ENCODE peak calls at places on chromosomes 11 and 22, in six cellular contexts. D is colonic mucosa, H is dorsolateral prefrontal cortex, N is neural progenitor cell, Y is PC-9, O is cardiac muscle cell. P is an unnamed sample.

GRCh38 chr22:32951081-32951806 is 106.9 kb downstream of the SYN3 start:
- DNase-seq in D (no peak), H (no peak), N (peak), Y (no peak), O (peak), P (no peak)

GRCh38 chr11:65356394-65356972 is 1.9 kb downstream of the TIGD3 start:
- DNase-seq in D (no peak), H (no peak), N (no peak), Y (no peak), O (no peak), P (no peak)

GRCh38 chr11:12278766-12279671 is 98.4 kb upstream of the PARVA start:
- DNase-seq in D (no peak), H (no peak), N (no peak), Y (no peak), O (no peak), P (no peak)

GRCh38 chr11:16059332-16059731 is 297.0 kb downstream of the SOX6 start:
- DNase-seq in D (no peak), H (no peak), N (no peak), Y (no peak), O (no peak), P (no peak)

GRCh38 chr22:24175160-24175808 is 6.0 kb upstream of the SUSD2 start:
- DNase-seq in D (peak), H (peak), N (peak), Y (peak), O (peak), P (peak)

GRCh38 chr22:27885977-27886842 is 32.8 kb downstream of the PITPNB start:
- DNase-seq in D (peak), H (peak), N (peak), Y (peak), O (peak), P (peak)

GRCh38 chr11:128316541-128317206 is 270.7 kb downstream of the ETS1 start:
- DNase-seq in D (no peak), H (no peak), N (no peak), Y (no peak), O (no peak), P (no peak)

GRCh38 chr11:72534859-72535547 is 100.7 kb upstream of the CLPB start:
- DNase-seq in D (no peak), H (no peak), N (peak), Y (no peak), O (peak), P (no peak)

GRCh38 chr11:65866524-65867283 is 5.9 kb downstream of the EFEMP2 start:
- DNase-seq in D (no peak), H (no peak), N (no peak), Y (no peak), O (no peak), P (no peak)

GRCh38 chr11:2816517-2816916 is 69.1 kb downstream of the CDKN1C start:
- DNase-seq in D (no peak), H (no peak), N (no peak), Y (no peak), O (no peak), P (no peak)
- H3K4me3 ChIP-seq in D (no peak), H (no peak), N (no peak), Y (no peak), O (no peak), P (no peak)

GRCh38 chr11:67265633-67266423 is 445 bp upstream of the GRK2 start:
- DNase-seq in D (peak), H (no peak), N (peak), Y (peak), O (peak), P (no peak)
- H3K4me3 ChIP-seq in D (no peak), H (peak), N (no peak), Y (peak), O (no peak), P (peak)

DNA sequence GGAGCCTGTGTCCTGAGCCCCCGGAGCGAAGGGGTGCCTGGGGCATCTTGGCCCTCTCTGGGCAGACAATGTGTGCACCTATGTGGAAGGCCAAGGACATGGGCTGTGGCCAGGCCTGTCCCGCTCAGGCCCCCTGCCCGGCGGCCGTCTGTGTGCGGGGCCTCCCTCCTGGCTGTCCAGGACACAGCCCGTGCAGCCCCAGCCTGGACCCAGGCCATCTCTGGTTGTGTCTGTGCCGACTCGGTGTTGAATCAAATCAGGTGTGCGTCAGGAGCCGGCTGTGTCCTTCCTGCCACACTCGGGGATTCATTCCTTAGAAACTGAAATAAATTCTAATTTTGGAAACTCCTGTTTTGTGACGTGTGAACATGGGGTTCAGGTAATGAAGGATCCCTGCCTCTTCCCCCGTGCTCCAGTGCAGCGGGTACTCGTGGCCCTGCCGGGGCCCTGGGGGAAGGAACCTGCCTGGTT is 1.5 kb upstream of the SELENOO start:
- DNase-seq in D (no peak), H (no peak), N (no peak), Y (no peak), O (no peak), P (no peak)
- H3K4me3 ChIP-seq in D (no peak), H (no peak), N (no peak), Y (no peak), O (no peak), P (no peak)

GRCh38 chr11:121368504-121368903 is 75.9 kb downstream of the SC5D start:
- DNase-seq in D (no peak), H (no peak), N (no peak), Y (no peak), O (no peak), P (no peak)

GRCh38 chr11:121367434-121367833 is 74.9 kb downstream of the SC5D start:
- DNase-seq in D (no peak), H (no peak), N (no peak), Y (no peak), O (peak), P (peak)

GRCh38 chr11:121365304-121365703 is 72.7 kb downstream of the SC5D start:
- DNase-seq in D (no peak), H (no peak), N (no peak), Y (no peak), O (no peak), P (no peak)

GRCh38 chr11:121366038-121366437 is 73.5 kb downstream of the SC5D start:
- DNase-seq in D (no peak), H (no peak), N (no peak), Y (no peak), O (no peak), P (no peak)

DNA sequence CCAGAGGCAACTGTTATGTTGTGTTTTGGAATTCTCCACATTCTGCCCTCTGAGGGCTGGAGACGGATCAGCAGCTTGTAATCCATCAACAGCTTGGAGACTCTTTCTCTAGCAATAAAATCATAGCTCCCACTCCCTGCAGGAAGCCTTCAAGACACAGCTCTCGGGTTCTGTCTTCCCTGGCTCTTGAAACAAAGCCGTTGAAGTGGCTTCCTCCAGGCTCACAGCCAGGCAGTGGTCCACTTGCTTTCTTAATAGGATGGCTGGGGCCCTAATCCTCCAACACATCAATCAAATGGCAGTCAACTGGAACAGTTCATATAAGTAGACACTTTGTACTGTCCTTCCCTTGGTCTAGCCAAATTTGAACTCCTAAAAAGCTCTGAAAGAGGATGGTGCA is 74.4 kb downstream of the SC5D start:
- DNase-seq in D (no peak), H (no peak), N (no peak), Y (no peak), O (peak), P (no peak)
- H3K4me3 ChIP-seq in D (no peak), H (no peak), N (no peak), Y (no peak), O (no peak), P (no peak)

GRCh38 chr11:118689852-118690552 is 10.6 kb upstream of the TREH start:
- DNase-seq in D (peak), H (peak), N (peak), Y (peak), O (peak), P (peak)
- H3K4me3 ChIP-seq in D (peak), H (peak), N (peak), Y (peak), O (peak), P (peak)

DNA sequence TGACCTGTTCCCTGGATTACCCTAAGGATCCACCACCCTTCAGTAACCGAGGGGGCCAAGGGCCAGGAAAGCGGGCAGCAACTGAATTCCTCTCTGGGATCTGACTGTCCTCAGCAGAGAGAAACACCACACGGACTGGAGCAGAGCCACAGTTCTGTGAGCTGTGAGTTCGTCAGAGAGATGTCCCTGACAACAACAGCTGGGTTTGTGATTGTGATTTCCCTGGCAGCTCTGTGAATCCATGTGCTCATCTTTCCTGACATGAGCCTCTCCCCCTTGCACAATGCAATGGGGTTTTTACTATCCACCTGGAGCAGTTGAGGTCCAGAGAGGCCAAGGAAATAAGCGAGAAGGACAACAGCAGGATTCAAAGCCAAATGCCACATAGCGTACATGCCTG is 69.4 kb upstream of the AMPD3 start:
- DNase-seq in D (peak), H (no peak), N (no peak), Y (no peak), O (no peak), P (no peak)
- H3K4me3 ChIP-seq in D (no peak), H (no peak), N (no peak), Y (no peak), O (no peak), P (no peak)

DNA sequence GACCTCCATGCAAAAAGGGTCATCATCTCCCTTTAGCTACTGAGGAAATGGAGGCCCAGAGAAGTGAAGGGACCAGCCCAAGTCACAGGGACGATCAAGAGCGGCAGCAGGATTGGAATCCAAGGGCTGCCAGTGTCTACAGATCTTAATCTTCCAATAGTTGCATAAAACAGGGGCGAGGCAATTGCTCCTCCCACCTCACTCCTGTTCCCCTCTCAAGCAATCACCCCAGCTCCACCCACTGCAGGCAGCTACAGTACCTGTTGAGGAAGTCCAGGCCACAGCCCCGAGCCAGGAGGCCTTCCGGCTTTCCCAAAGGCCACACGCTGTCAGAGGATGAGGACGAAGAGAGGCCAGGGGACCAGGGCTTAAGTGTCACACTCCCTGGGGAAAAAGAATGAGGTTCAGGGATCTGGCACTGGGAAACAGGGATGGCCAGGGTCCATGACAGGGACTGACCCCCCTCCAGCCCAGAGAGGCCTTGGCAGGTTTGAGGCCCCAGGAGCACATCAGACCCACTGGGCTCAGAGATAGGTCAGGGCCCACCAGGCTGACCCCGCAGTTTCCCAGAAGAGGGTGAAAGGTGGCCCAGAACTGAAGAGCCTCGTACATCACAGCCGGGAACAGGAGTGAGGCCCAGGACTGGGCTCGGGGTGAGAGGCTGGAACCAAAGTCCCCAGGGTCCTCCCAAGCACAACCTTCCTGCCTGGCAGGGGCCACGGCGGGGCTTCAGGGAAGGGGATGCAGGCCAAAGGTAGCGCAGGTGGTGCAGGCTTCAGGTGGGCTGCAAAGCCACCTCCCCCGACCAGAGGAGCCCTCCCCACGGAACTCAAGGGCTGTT is 16.4 kb upstream of the MFNG start:
- DNase-seq in D (peak), H (no peak), N (no peak), Y (peak), O (peak), P (no peak)
- H3K4me3 ChIP-seq in D (no peak), H (no peak), N (no peak), Y (no peak), O (no peak), P (no peak)

DNA sequence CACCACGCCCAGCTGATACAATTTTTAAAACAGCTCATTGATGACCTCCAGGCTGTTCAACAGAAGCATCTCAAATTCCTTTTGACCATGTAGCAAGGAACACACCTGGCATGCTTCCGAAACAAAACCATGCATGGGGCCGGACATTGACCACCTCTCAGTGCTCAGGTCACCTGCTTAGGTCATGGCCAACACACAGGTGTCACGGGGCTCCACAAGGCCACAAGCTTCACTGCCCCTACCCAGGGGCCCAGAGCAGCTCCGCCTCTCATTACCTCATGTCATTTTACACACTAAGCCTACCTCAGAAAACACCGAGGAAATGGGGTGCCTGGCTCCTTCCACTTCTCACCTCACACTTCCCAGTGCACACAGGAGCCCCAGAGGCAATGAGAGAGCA is 26.6 kb downstream of the YPEL1 start:
- DNase-seq in D (no peak), H (no peak), N (no peak), Y (no peak), O (no peak), P (no peak)
- H3K4me3 ChIP-seq in D (no peak), H (no peak), N (no peak), Y (no peak), O (no peak), P (no peak)

DNA sequence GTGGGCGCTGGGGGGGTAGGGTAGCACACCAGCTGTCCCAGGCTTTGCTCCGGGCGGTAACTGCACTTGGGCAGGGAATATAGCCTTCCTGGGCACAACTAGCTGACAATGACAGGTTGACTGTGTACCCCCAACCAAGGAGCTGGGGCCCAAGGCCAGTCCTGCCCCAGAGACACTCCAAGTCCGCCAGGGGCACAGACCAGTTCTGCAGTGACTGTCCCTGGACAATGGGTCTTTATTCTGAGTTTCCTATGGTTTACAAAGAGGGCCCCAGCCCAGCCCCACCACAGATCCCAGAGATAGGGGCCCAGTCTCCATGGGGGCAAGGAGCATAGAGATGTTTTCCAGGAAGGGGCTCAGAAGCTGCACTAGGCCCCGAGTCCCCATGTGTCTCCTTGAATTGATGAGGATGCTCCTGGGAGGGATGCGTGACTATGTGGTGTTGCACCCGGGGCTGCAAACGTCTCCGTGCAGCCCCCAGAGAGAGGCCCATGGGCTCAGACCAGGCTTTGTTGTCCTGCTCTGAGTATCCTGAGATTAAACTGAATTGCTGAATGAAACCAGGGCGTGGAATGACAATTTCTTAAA is 48.4 kb downstream of the CD6 start:
- DNase-seq in D (no peak), H (no peak), N (no peak), Y (no peak), O (no peak), P (no peak)
- H3K4me3 ChIP-seq in D (no peak), H (no peak), N (no peak), Y (no peak), O (no peak), P (no peak)